ENCODE peak calls at places on chromosome 1, in nine cellular contexts. J is gastrocnemius medialis, K is GM23248, L is adrenal gland, D is IMR-90, R is tibial nerve, V is ascending aorta, E is PC-3, O is psoas muscle. H is an unnamed sample. For H3K36me3, the result is how much of the 10 kb centered on the place peaks cover.

GRCh38 chr1:203592728-203593127 is 33.9 kb upstream of the ATP2B4 start:
- DNase-seq in D (peak), R (peak), J (no peak), O (no peak), L (no peak), K (peak), E (no peak), V (no peak), H (no peak)

GRCh38 chr1:26378088-26378878 is 5.7 kb upstream of the ZNF683 start:
- DNase-seq in V (no peak), D (peak), R (no peak), K (peak), O (no peak), E (peak), J (no peak), L (peak), H (no peak)

GRCh38 chr1:105138445-105138821 is 1388.7 kb downstream of the AMY1C start:
- DNase-seq in R (no peak), D (no peak), J (no peak), L (no peak), K (peak), V (no peak), O (no peak), E (peak), H (peak)

GRCh38 chr1:201134405-201134804 is 7.4 kb upstream of the ASCL5 start:
- DNase-seq in E (no peak), R (no peak), L (peak), D (no peak), O (no peak), J (no peak), K (no peak), V (no peak), H (no peak)

GRCh38 chr1:184457500-184457899 is 70.7 kb downstream of the C1orf21 start:
- DNase-seq in D (peak), E (no peak), J (no peak), K (peak), L (no peak), O (no peak), V (no peak), R (no peak), H (no peak)

GRCh38 chr1:201845331-201846083 is 16.6 kb downstream of the IPO9 start:
- DNase-seq in V (no peak), E (peak), K (peak), L (no peak), O (no peak), D (peak), R (no peak), J (no peak), H (no peak)

GRCh38 chr1:81369814-81370213 is 430.9 kb upstream of the ADGRL2 start:
- DNase-seq in O (no peak), L (no peak), R (no peak), E (no peak), D (no peak), V (no peak), K (no peak), J (no peak), H (no peak)

GRCh38 chr1:201495447-201496295 is 11.3 kb downstream of the CSRP1 start:
- DNase-seq in E (no peak), V (no peak), D (peak), R (peak), L (peak), O (peak), J (peak), K (peak), H (peak)

GRCh38 chr1:214983126-214983869 is 99.2 kb upstream of the KCNK2 start:
- DNase-seq in D (peak), K (peak), O (no peak), E (peak), R (no peak), V (no peak), L (no peak), J (no peak), H (no peak)

GRCh38 chr1:204837440-204838084 is 33.1 kb upstream of the NFASC start:
- DNase-seq in L (peak), E (peak), J (no peak), D (peak), R (no peak), K (peak), V (no peak), O (no peak), H (peak)

GRCh38 chr1:168469690-168470089 is 74.1 kb downstream of the XCL2 start:
- DNase-seq in J (peak), D (peak), L (peak), E (peak), K (peak), R (peak), V (peak), O (peak), H (peak)

GRCh38 chr1:42173155-42173933 is 8.8 kb upstream of the GUCA2A start:
- DNase-seq in V (no peak), R (peak), O (peak), L (peak), K (peak), E (peak), J (no peak), D (peak), H (peak)

DNA sequence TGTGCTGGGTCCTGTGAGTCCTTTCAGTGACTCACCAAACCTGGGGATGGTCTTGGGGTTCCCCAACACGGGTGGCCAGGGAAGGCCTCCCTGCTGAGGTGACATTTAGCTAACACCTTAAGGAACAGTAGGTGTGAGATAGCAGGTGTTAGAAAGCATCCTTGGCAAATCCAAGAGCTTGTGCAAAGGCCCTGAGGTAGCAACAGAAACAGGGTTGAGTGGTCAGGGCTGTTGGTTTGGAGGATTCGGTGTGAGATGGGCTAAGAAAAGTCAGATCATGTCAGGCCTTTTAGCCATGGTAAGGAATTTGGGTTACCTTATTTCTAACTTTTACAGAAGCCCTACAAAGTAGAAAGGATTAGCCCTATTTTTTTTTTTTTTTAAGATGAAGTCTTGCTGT is 343.0 kb downstream of the CAMTA1 start:
- DNase-seq in V (no peak), J (no peak), D (no peak), K (no peak), E (no peak), O (no peak), L (no peak), R (no peak), H (no peak)
- H3K27ac ChIP-seq in V (no peak), J (no peak), D (no peak), K (no peak), E (no peak), O (no peak), L (no peak), R (no peak), H (no peak)

DNA sequence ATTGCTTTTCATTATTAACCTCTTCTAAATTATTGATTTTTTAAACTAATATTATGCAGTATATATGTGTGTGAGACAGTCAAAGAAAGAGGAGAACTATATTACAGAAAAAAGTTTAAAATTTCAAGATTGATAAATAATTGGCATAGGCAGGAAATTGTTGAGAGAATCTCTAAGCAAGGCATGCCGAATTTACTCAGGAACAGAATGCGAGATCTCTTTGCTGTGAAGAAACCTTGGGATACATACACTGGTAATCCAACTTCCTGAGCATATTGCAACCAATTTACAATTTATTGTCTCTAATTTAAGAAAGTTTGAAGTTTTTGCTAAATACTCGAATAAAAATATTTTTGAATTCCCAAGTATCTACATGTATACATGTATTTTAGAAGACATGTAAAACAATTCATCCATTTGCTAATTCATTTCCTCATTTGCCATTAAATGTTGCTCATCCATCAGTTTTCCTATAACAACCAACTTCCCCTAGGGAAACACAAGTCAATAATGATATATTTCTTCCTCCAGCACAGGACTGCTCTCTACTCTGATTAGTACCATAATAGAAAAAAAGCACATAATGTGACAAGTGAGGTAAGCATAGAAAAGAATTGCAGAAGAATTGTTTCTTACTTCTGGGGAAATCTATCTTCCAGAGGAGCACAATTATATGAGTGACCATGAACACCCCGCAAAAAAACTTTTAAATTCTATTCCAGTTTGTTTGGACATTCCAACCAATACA is 587 bp downstream of the LRRC39 start:
- DNase-seq in E (no peak), V (no peak), R (no peak), K (no peak), O (no peak), L (no peak), D (no peak), J (no peak), H (no peak)
- H3K4me3 ChIP-seq in E (no peak), V (no peak), R (no peak), K (no peak), O (peak), L (no peak), D (no peak), J (peak), H (no peak)

GRCh38 chr1:53257454-53258081 is 19.2 kb upstream of the MAGOH start:
- DNase-seq in R (no peak), J (no peak), V (no peak), O (no peak), K (peak), E (no peak), L (no peak), D (peak), H (no peak)

GRCh38 chr1:53260631-53261247 is 22.4 kb upstream of the MAGOH start:
- DNase-seq in O (no peak), L (no peak), E (no peak), R (no peak), D (no peak), V (no peak), K (no peak), J (no peak), H (no peak)

GRCh38 chr1:53258216-53258615 is 19.9 kb upstream of the MAGOH start:
- DNase-seq in D (no peak), R (no peak), O (no peak), J (no peak), K (no peak), L (no peak), V (no peak), E (no peak), H (no peak)

GRCh38 chr1:53262000-53262399 is 23.7 kb upstream of the MAGOH start:
- DNase-seq in R (no peak), O (no peak), J (no peak), E (no peak), V (no peak), L (no peak), K (no peak), D (no peak), H (no peak)

GRCh38 chr1:53259932-53260331 is 21.6 kb upstream of the MAGOH start:
- DNase-seq in E (no peak), O (no peak), K (no peak), V (no peak), L (no peak), J (no peak), R (no peak), D (no peak), H (no peak)
- H3K36me3 ChIP-seq in E (half or more), O (under half), K (under half), V (under half), L (under half), J (under half), R (under half), D (under half), H (under half)

GRCh38 chr1:231139659-231140650 is 21.9 kb upstream of the TRIM67 start:
- DNase-seq in E (peak), L (no peak), R (no peak), D (peak), J (no peak), V (no peak), K (peak), O (no peak), H (peak)
- H3K27ac ChIP-seq in E (peak), L (no peak), R (peak), D (peak), J (peak), V (no peak), K (peak), O (peak), H (peak)

H was measured in SJCRH30.